ENCODE peak calls at places on chromosomes 13 and 19, in four cellular contexts. One of them, this sample, is unnamed.

GRCh38 chr19:10105241-10106099 is 692 bp upstream of the PPAN start:
- DNase-seq in NCI-H2107: no peak
- DNase-seq in stimulated activated CD4-positive, alpha-beta T cell treated with anti-CD3 and anti-CD28 coated beads, Interleukin-15, amount 100 ng/mL, for 48 hours: peak; percentile 80
- DNase-seq in H54: no peak
- DNase-seq in this sample: no peak

GRCh38 chr13:52665325-52665724 is 12.7 kb downstream of the SUGT1 start:
- DNase-seq in NCI-H2107: no peak
- DNase-seq in stimulated activated CD4-positive, alpha-beta T cell treated with anti-CD3 and anti-CD28 coated beads, Interleukin-15, amount 100 ng/mL, for 48 hours: no peak
- DNase-seq in H54: no peak
- DNase-seq in this sample: peak; percentile 33

GRCh38 chr13:95624020-95624419 is 20.5 kb downstream of the DZIP1 start:
- DNase-seq in NCI-H2107: peak; percentile 1
- DNase-seq in stimulated activated CD4-positive, alpha-beta T cell treated with anti-CD3 and anti-CD28 coated beads, Interleukin-15, amount 100 ng/mL, for 48 hours: no peak
- DNase-seq in H54: peak; percentile 47
- DNase-seq in this sample: peak; percentile 74

GRCh38 chr13:86445584-86446140 is 646.4 kb upstream of the SLITRK6 start:
- DNase-seq in NCI-H2107: no peak
- DNase-seq in stimulated activated CD4-positive, alpha-beta T cell treated with anti-CD3 and anti-CD28 coated beads, Interleukin-15, amount 100 ng/mL, for 48 hours: no peak
- DNase-seq in H54: no peak
- DNase-seq in this sample: no peak

GRCh38 chr13:99947666-99948065 is 23.9 kb downstream of the ZIC5 start:
- DNase-seq in NCI-H2107: no peak
- DNase-seq in stimulated activated CD4-positive, alpha-beta T cell treated with anti-CD3 and anti-CD28 coated beads, Interleukin-15, amount 100 ng/mL, for 48 hours: no peak
- DNase-seq in H54: no peak
- DNase-seq in this sample: no peak

GRCh38 chr13:44107357-44108121 is 227.8 kb downstream of the LACC1 start:
- DNase-seq in NCI-H2107: no peak
- DNase-seq in stimulated activated CD4-positive, alpha-beta T cell treated with anti-CD3 and anti-CD28 coated beads, Interleukin-15, amount 100 ng/mL, for 48 hours: no peak
- DNase-seq in H54: no peak
- DNase-seq in this sample: no peak

GRCh38 chr13:40063743-40064142 is 408.3 kb downstream of the COG6 start:
- DNase-seq in NCI-H2107: no peak
- DNase-seq in stimulated activated CD4-positive, alpha-beta T cell treated with anti-CD3 and anti-CD28 coated beads, Interleukin-15, amount 100 ng/mL, for 48 hours: no peak
- DNase-seq in H54: no peak
- DNase-seq in this sample: no peak

GRCh38 chr13:24747248-24748151 is 16.5 kb upstream of the RNF17 start:
- DNase-seq in NCI-H2107: peak; percentile 19
- DNase-seq in stimulated activated CD4-positive, alpha-beta T cell treated with anti-CD3 and anti-CD28 coated beads, Interleukin-15, amount 100 ng/mL, for 48 hours: peak; percentile 5
- DNase-seq in H54: no peak
- DNase-seq in this sample: no peak

GRCh38 chr13:77574076-77574475 is 38.6 kb downstream of the SCEL start:
- DNase-seq in NCI-H2107: no peak
- DNase-seq in stimulated activated CD4-positive, alpha-beta T cell treated with anti-CD3 and anti-CD28 coated beads, Interleukin-15, amount 100 ng/mL, for 48 hours: no peak
- DNase-seq in H54: no peak
- DNase-seq in this sample: no peak

GRCh38 chr13:86900906-86901305 is 770.3 kb upstream of the SLITRK5 start:
- DNase-seq in NCI-H2107: no peak
- DNase-seq in stimulated activated CD4-positive, alpha-beta T cell treated with anti-CD3 and anti-CD28 coated beads, Interleukin-15, amount 100 ng/mL, for 48 hours: no peak
- DNase-seq in H54: no peak
- DNase-seq in this sample: no peak

GRCh38 chr19:6071103-6071485 is 39.2 kb downstream of the RFX2 start:
- DNase-seq in NCI-H2107: no peak
- DNase-seq in stimulated activated CD4-positive, alpha-beta T cell treated with anti-CD3 and anti-CD28 coated beads, Interleukin-15, amount 100 ng/mL, for 48 hours: no peak
- DNase-seq in H54: no peak
- DNase-seq in this sample: peak; percentile 86

GRCh38 chr13:22936228-22936627 is 244.6 kb upstream of the SGCG start:
- DNase-seq in NCI-H2107: no peak
- DNase-seq in stimulated activated CD4-positive, alpha-beta T cell treated with anti-CD3 and anti-CD28 coated beads, Interleukin-15, amount 100 ng/mL, for 48 hours: no peak
- DNase-seq in H54: no peak
- DNase-seq in this sample: no peak

GRCh38 chr13:80979035-80979641 is 638.2 kb upstream of the SPRY2 start:
- DNase-seq in NCI-H2107: no peak
- DNase-seq in stimulated activated CD4-positive, alpha-beta T cell treated with anti-CD3 and anti-CD28 coated beads, Interleukin-15, amount 100 ng/mL, for 48 hours: no peak
- DNase-seq in H54: peak; percentile 27
- DNase-seq in this sample: peak; percentile 72

GRCh38 chr13:37811441-37811840 is 58.1 kb downstream of the TRPC4 start:
- DNase-seq in NCI-H2107: no peak
- DNase-seq in stimulated activated CD4-positive, alpha-beta T cell treated with anti-CD3 and anti-CD28 coated beads, Interleukin-15, amount 100 ng/mL, for 48 hours: no peak
- DNase-seq in H54: no peak
- DNase-seq in this sample: peak; percentile 5

GRCh38 chr19:17255150-17255621 is 9.4 kb downstream of the USHBP1 start:
- DNase-seq in NCI-H2107: peak; percentile 24
- DNase-seq in stimulated activated CD4-positive, alpha-beta T cell treated with anti-CD3 and anti-CD28 coated beads, Interleukin-15, amount 100 ng/mL, for 48 hours: no peak
- DNase-seq in H54: no peak
- DNase-seq in this sample: no peak

GRCh38 chr13:98576215-98576945 is 527 bp downstream of the STK24 start:
- DNase-seq in NCI-H2107: no peak
- DNase-seq in stimulated activated CD4-positive, alpha-beta T cell treated with anti-CD3 and anti-CD28 coated beads, Interleukin-15, amount 100 ng/mL, for 48 hours: no peak
- DNase-seq in H54: no peak
- DNase-seq in this sample: peak; percentile 70

GRCh38 chr19:55044286-55044685 is 6.2 kb upstream of the GP6 start:
- DNase-seq in NCI-H2107: no peak
- DNase-seq in stimulated activated CD4-positive, alpha-beta T cell treated with anti-CD3 and anti-CD28 coated beads, Interleukin-15, amount 100 ng/mL, for 48 hours: no peak
- DNase-seq in H54: no peak
- DNase-seq in this sample: no peak

GRCh38 chr13:23644527-23644926 is 74.3 kb downstream of the TNFRSF19 start:
- DNase-seq in NCI-H2107: no peak
- DNase-seq in stimulated activated CD4-positive, alpha-beta T cell treated with anti-CD3 and anti-CD28 coated beads, Interleukin-15, amount 100 ng/mL, for 48 hours: no peak
- DNase-seq in H54: no peak
- DNase-seq in this sample: no peak

GRCh38 chr19:4390017-4390861 is 10.1 kb downstream of the SH3GL1 start:
- DNase-seq in NCI-H2107: peak; percentile 28
- DNase-seq in stimulated activated CD4-positive, alpha-beta T cell treated with anti-CD3 and anti-CD28 coated beads, Interleukin-15, amount 100 ng/mL, for 48 hours: no peak
- DNase-seq in H54: no peak
- DNase-seq in this sample: peak; percentile 58

GRCh38 chr13:23322353-23323336 is 110.9 kb downstream of the SACS start:
- DNase-seq in NCI-H2107: no peak
- DNase-seq in stimulated activated CD4-positive, alpha-beta T cell treated with anti-CD3 and anti-CD28 coated beads, Interleukin-15, amount 100 ng/mL, for 48 hours: no peak
- DNase-seq in H54: no peak
- DNase-seq in this sample: no peak

GRCh38 chr19:5002143-5002542 is 33.2 kb downstream of the KDM4B start:
- DNase-seq in NCI-H2107: no peak
- DNase-seq in stimulated activated CD4-positive, alpha-beta T cell treated with anti-CD3 and anti-CD28 coated beads, Interleukin-15, amount 100 ng/mL, for 48 hours: no peak
- DNase-seq in H54: peak; percentile 52
- DNase-seq in this sample: peak; percentile 56

GRCh38 chr13:113110048-113110851 is 4.7 kb downstream of the F7 start:
- DNase-seq in NCI-H2107: no peak
- DNase-seq in stimulated activated CD4-positive, alpha-beta T cell treated with anti-CD3 and anti-CD28 coated beads, Interleukin-15, amount 100 ng/mL, for 48 hours: no peak
- DNase-seq in H54: no peak
- DNase-seq in this sample: no peak

GRCh38 chr19:37506387-37507166 is at the start of gene ZNF793:
- DNase-seq in NCI-H2107: peak; percentile 82
- DNase-seq in stimulated activated CD4-positive, alpha-beta T cell treated with anti-CD3 and anti-CD28 coated beads, Interleukin-15, amount 100 ng/mL, for 48 hours: peak; percentile 63
- DNase-seq in H54: no peak
- DNase-seq in this sample: peak; percentile 73

GRCh38 chr19:55232986-55233385 is 4.4 kb upstream of the TMEM86B start:
- DNase-seq in NCI-H2107: no peak
- DNase-seq in stimulated activated CD4-positive, alpha-beta T cell treated with anti-CD3 and anti-CD28 coated beads, Interleukin-15, amount 100 ng/mL, for 48 hours: no peak
- DNase-seq in H54: no peak
- DNase-seq in this sample: no peak

GRCh38 chr13:111399776-111400505 is 79.5 kb downstream of the TEX29 start:
- DNase-seq in NCI-H2107: no peak
- DNase-seq in stimulated activated CD4-positive, alpha-beta T cell treated with anti-CD3 and anti-CD28 coated beads, Interleukin-15, amount 100 ng/mL, for 48 hours: no peak
- DNase-seq in H54: no peak
- DNase-seq in this sample: no peak

GRCh38 chr13:24097667-24098066 is 62.9 kb upstream of the SPATA13 start:
- DNase-seq in NCI-H2107: no peak
- DNase-seq in stimulated activated CD4-positive, alpha-beta T cell treated with anti-CD3 and anti-CD28 coated beads, Interleukin-15, amount 100 ng/mL, for 48 hours: peak; percentile 14
- DNase-seq in H54: no peak
- DNase-seq in this sample: no peak

GRCh38 chr13:78609464-78610205 is 6.3 kb upstream of the POU4F1 start:
- DNase-seq in NCI-H2107: no peak
- DNase-seq in stimulated activated CD4-positive, alpha-beta T cell treated with anti-CD3 and anti-CD28 coated beads, Interleukin-15, amount 100 ng/mL, for 48 hours: no peak
- DNase-seq in H54: no peak
- DNase-seq in this sample: peak; percentile 47

GRCh38 chr19:41691268-41691970 is 3.3 kb upstream of the CEACAM7 start:
- DNase-seq in NCI-H2107: no peak
- DNase-seq in stimulated activated CD4-positive, alpha-beta T cell treated with anti-CD3 and anti-CD28 coated beads, Interleukin-15, amount 100 ng/mL, for 48 hours: peak; percentile 25
- DNase-seq in H54: no peak
- DNase-seq in this sample: peak; percentile 58

GRCh38 chr19:29945433-29945832 is 3.4 kb downstream of the URI1 start:
- DNase-seq in NCI-H2107: no peak
- DNase-seq in stimulated activated CD4-positive, alpha-beta T cell treated with anti-CD3 and anti-CD28 coated beads, Interleukin-15, amount 100 ng/mL, for 48 hours: no peak
- DNase-seq in H54: no peak
- DNase-seq in this sample: no peak

GRCh38 chr19:741506-742131 is 9.3 kb upstream of the MISP start:
- DNase-seq in NCI-H2107: no peak
- DNase-seq in stimulated activated CD4-positive, alpha-beta T cell treated with anti-CD3 and anti-CD28 coated beads, Interleukin-15, amount 100 ng/mL, for 48 hours: no peak
- DNase-seq in H54: no peak
- DNase-seq in this sample: no peak

GRCh38 chr13:95100525-95101121 is 200.6 kb downstream of the ABCC4 start:
- DNase-seq in NCI-H2107: no peak
- DNase-seq in stimulated activated CD4-positive, alpha-beta T cell treated with anti-CD3 and anti-CD28 coated beads, Interleukin-15, amount 100 ng/mL, for 48 hours: no peak
- DNase-seq in H54: peak; percentile 45
- DNase-seq in this sample: no peak

GRCh38 chr19:49875801-49876421 is 1.2 kb downstream of the AKT1S1 start:
- DNase-seq in NCI-H2107: no peak
- DNase-seq in stimulated activated CD4-positive, alpha-beta T cell treated with anti-CD3 and anti-CD28 coated beads, Interleukin-15, amount 100 ng/mL, for 48 hours: no peak
- DNase-seq in H54: no peak
- DNase-seq in this sample: peak; percentile 62

GRCh38 chr19:1921825-1922224 is 16.6 kb downstream of the ADAT3 start:
- DNase-seq in NCI-H2107: no peak
- DNase-seq in stimulated activated CD4-positive, alpha-beta T cell treated with anti-CD3 and anti-CD28 coated beads, Interleukin-15, amount 100 ng/mL, for 48 hours: no peak
- DNase-seq in H54: no peak
- DNase-seq in this sample: no peak

GRCh38 chr13:103218253-103218652 is 152.0 kb upstream of the SLC10A2 start:
- DNase-seq in NCI-H2107: no peak
- DNase-seq in stimulated activated CD4-positive, alpha-beta T cell treated with anti-CD3 and anti-CD28 coated beads, Interleukin-15, amount 100 ng/mL, for 48 hours: no peak
- DNase-seq in H54: no peak
- DNase-seq in this sample: no peak

GRCh38 chr19:14544977-14545715 is 15.8 kb downstream of the TECR start:
- DNase-seq in NCI-H2107: peak; percentile 95
- DNase-seq in stimulated activated CD4-positive, alpha-beta T cell treated with anti-CD3 and anti-CD28 coated beads, Interleukin-15, amount 100 ng/mL, for 48 hours: no peak
- DNase-seq in H54: no peak
- DNase-seq in this sample: peak; percentile 8

GRCh38 chr13:48819376-48819775 is 156.3 kb upstream of the FNDC3A start:
- DNase-seq in NCI-H2107: no peak
- DNase-seq in stimulated activated CD4-positive, alpha-beta T cell treated with anti-CD3 and anti-CD28 coated beads, Interleukin-15, amount 100 ng/mL, for 48 hours: no peak
- DNase-seq in H54: no peak
- DNase-seq in this sample: no peak

GRCh38 chr19:16654151-16654550 is 5.8 kb downstream of the SMIM7 start:
- DNase-seq in NCI-H2107: no peak
- DNase-seq in stimulated activated CD4-positive, alpha-beta T cell treated with anti-CD3 and anti-CD28 coated beads, Interleukin-15, amount 100 ng/mL, for 48 hours: no peak
- DNase-seq in H54: no peak
- DNase-seq in this sample: peak; percentile 21